ENCODE peak calls at places on chromosomes 6 and 20, in five cellular contexts. One of them, this sample, is unnamed.

GRCh38 chr6:108748959-108749358 is 99.3 kb upstream of the ARMC2 start:
- DNase-seq in HT-29: no peak
- DNase-seq in endothelial cell: no peak
- DNase-seq in ovary: no peak
- DNase-seq in SHP77 treated with DMSO at 0.1 percent for 48 hours: no peak
- DNase-seq in this sample: no peak

GRCh38 chr6:30212865-30213653 is at the start of gene TRIM26:
- DNase-seq in endothelial cell: peak
- DNase-seq in SHP77 treated with DMSO at 0.1 percent for 48 hours: peak
- DNase-seq in ovary: peak
- DNase-seq in HT-29: peak
- DNase-seq in this sample: peak

GRCh38 chr6:45599053-45599452 is 221.3 kb upstream of the SUPT3H start:
- DNase-seq in endothelial cell: no peak
- DNase-seq in ovary: no peak
- DNase-seq in SHP77 treated with DMSO at 0.1 percent for 48 hours: no peak
- DNase-seq in HT-29: no peak
- DNase-seq in this sample: no peak

GRCh38 chr20:61262036-61262435 is 10.0 kb downstream of the CDH4 start:
- DNase-seq in SHP77 treated with DMSO at 0.1 percent for 48 hours: no peak
- DNase-seq in HT-29: no peak
- DNase-seq in ovary: no peak
- DNase-seq in endothelial cell: no peak
- DNase-seq in this sample: no peak

GRCh38 chr6:72657391-72657790 is 35.5 kb downstream of the KCNQ5 start:
- DNase-seq in ovary: no peak
- DNase-seq in endothelial cell: no peak
- DNase-seq in SHP77 treated with DMSO at 0.1 percent for 48 hours: no peak
- DNase-seq in HT-29: no peak
- DNase-seq in this sample: no peak

GRCh38 chr6:5442319-5442718 is 181.0 kb downstream of the FARS2 start:
- DNase-seq in HT-29: no peak
- DNase-seq in endothelial cell: no peak
- DNase-seq in ovary: no peak
- DNase-seq in SHP77 treated with DMSO at 0.1 percent for 48 hours: no peak
- DNase-seq in this sample: no peak

GRCh38 chr6:53986165-53986720 is 125.0 kb upstream of the MLIP start:
- DNase-seq in ovary: no peak
- DNase-seq in SHP77 treated with DMSO at 0.1 percent for 48 hours: peak
- DNase-seq in HT-29: peak
- DNase-seq in endothelial cell: peak
- DNase-seq in this sample: no peak

GRCh38 chr6:74780831-74781230 is 425.0 kb downstream of the COL12A1 start:
- DNase-seq in endothelial cell: no peak
- DNase-seq in SHP77 treated with DMSO at 0.1 percent for 48 hours: no peak
- DNase-seq in HT-29: no peak
- DNase-seq in ovary: no peak
- DNase-seq in this sample: no peak

GRCh38 chr6:134267917-134268361 is 50.0 kb downstream of the SGK1 start:
- DNase-seq in endothelial cell: peak
- DNase-seq in SHP77 treated with DMSO at 0.1 percent for 48 hours: peak
- DNase-seq in ovary: peak
- DNase-seq in HT-29: no peak
- DNase-seq in this sample: no peak

GRCh38 chr6:136090929-136091328 is 159.2 kb downstream of the MTFR2 start:
- DNase-seq in HT-29: no peak
- DNase-seq in ovary: no peak
- DNase-seq in endothelial cell: no peak
- DNase-seq in SHP77 treated with DMSO at 0.1 percent for 48 hours: no peak
- DNase-seq in this sample: peak

GRCh38 chr6:21026576-21027273 is 492.5 kb downstream of the CDKAL1 start:
- DNase-seq in SHP77 treated with DMSO at 0.1 percent for 48 hours: no peak
- DNase-seq in endothelial cell: no peak
- DNase-seq in HT-29: no peak
- DNase-seq in ovary: no peak
- DNase-seq in this sample: no peak

GRCh38 chr6:111041917-111042316 is 45.4 kb upstream of the SLC16A10 start:
- DNase-seq in HT-29: no peak
- DNase-seq in SHP77 treated with DMSO at 0.1 percent for 48 hours: no peak
- DNase-seq in ovary: no peak
- DNase-seq in endothelial cell: no peak
- DNase-seq in this sample: no peak

GRCh38 chr6:34671362-34671761 is 25.2 kb downstream of the ILRUN start:
- DNase-seq in HT-29: no peak
- DNase-seq in ovary: no peak
- DNase-seq in endothelial cell: no peak
- DNase-seq in SHP77 treated with DMSO at 0.1 percent for 48 hours: no peak
- DNase-seq in this sample: no peak

GRCh38 chr6:160360955-160361354 is 12.8 kb downstream of the SLC22A3 start:
- DNase-seq in endothelial cell: no peak
- DNase-seq in ovary: no peak
- DNase-seq in HT-29: no peak
- DNase-seq in SHP77 treated with DMSO at 0.1 percent for 48 hours: no peak
- DNase-seq in this sample: no peak

GRCh38 chr6:223763-224162 is 68.5 kb upstream of the DUSP22 start:
- DNase-seq in ovary: no peak
- DNase-seq in HT-29: no peak
- DNase-seq in endothelial cell: no peak
- DNase-seq in SHP77 treated with DMSO at 0.1 percent for 48 hours: no peak
- DNase-seq in this sample: no peak

GRCh38 chr6:11096109-11096508 is 2.5 kb downstream of the SMIM13 start:
- DNase-seq in endothelial cell: no peak
- DNase-seq in HT-29: peak
- DNase-seq in SHP77 treated with DMSO at 0.1 percent for 48 hours: no peak
- DNase-seq in ovary: no peak
- DNase-seq in this sample: peak

GRCh38 chr6:30703821-30704220 is 13.0 kb upstream of the NRM start:
- DNase-seq in endothelial cell: no peak
- DNase-seq in ovary: no peak
- DNase-seq in HT-29: no peak
- DNase-seq in SHP77 treated with DMSO at 0.1 percent for 48 hours: no peak
- DNase-seq in this sample: no peak

GRCh38 chr6:26122005-26122388 is 34.8 kb downstream of the HFE start:
- DNase-seq in endothelial cell: no peak
- DNase-seq in ovary: no peak
- DNase-seq in HT-29: no peak
- DNase-seq in SHP77 treated with DMSO at 0.1 percent for 48 hours: no peak
- DNase-seq in this sample: no peak

GRCh38 chr6:37314803-37315515 is 38.8 kb upstream of the RNF8 start:
- DNase-seq in SHP77 treated with DMSO at 0.1 percent for 48 hours: no peak
- DNase-seq in endothelial cell: peak
- DNase-seq in HT-29: peak
- DNase-seq in ovary: peak
- DNase-seq in this sample: no peak

GRCh38 chr20:57451759-57452661 is 60.8 kb downstream of the RBM38 start:
- DNase-seq in SHP77 treated with DMSO at 0.1 percent for 48 hours: no peak
- DNase-seq in endothelial cell: no peak
- DNase-seq in HT-29: no peak
- DNase-seq in ovary: no peak
- DNase-seq in this sample: no peak

GRCh38 chr6:81865712-81866111 is 113.2 kb upstream of the TENT5A start:
- DNase-seq in ovary: no peak
- DNase-seq in HT-29: peak
- DNase-seq in SHP77 treated with DMSO at 0.1 percent for 48 hours: peak
- DNase-seq in endothelial cell: no peak
- DNase-seq in this sample: no peak

GRCh38 chr6:37523412-37523811 is 23.7 kb upstream of the CCDC167 start:
- DNase-seq in ovary: no peak
- DNase-seq in HT-29: no peak
- DNase-seq in SHP77 treated with DMSO at 0.1 percent for 48 hours: no peak
- DNase-seq in endothelial cell: no peak
- DNase-seq in this sample: no peak

GRCh38 chr6:136984578-136984977 is 60.2 kb downstream of the IL20RA start:
- DNase-seq in HT-29: no peak
- DNase-seq in ovary: no peak
- DNase-seq in endothelial cell: no peak
- DNase-seq in SHP77 treated with DMSO at 0.1 percent for 48 hours: no peak
- DNase-seq in this sample: no peak

GRCh38 chr6:45479834-45480696 is 102.3 kb upstream of the SUPT3H start:
- DNase-seq in ovary: no peak
- DNase-seq in endothelial cell: no peak
- DNase-seq in SHP77 treated with DMSO at 0.1 percent for 48 hours: no peak
- DNase-seq in HT-29: no peak
- DNase-seq in this sample: no peak

GRCh38 chr6:39387785-39388184 is 65.3 kb upstream of the KCNK16 start:
- DNase-seq in SHP77 treated with DMSO at 0.1 percent for 48 hours: no peak
- DNase-seq in ovary: no peak
- DNase-seq in HT-29: no peak
- DNase-seq in endothelial cell: no peak
- DNase-seq in this sample: no peak

GRCh38 chr6:138528986-138529385 is 29.7 kb upstream of the NHSL1 start:
- DNase-seq in endothelial cell: no peak
- DNase-seq in HT-29: no peak
- DNase-seq in ovary: no peak
- DNase-seq in SHP77 treated with DMSO at 0.1 percent for 48 hours: no peak
- DNase-seq in this sample: no peak

GRCh38 chr6:87391334-87391733 is 16.4 kb upstream of the CFAP206 start:
- DNase-seq in endothelial cell: peak
- DNase-seq in SHP77 treated with DMSO at 0.1 percent for 48 hours: no peak
- DNase-seq in ovary: no peak
- DNase-seq in HT-29: peak
- DNase-seq in this sample: no peak

GRCh38 chr6:137870286-137870685 is 3.2 kb downstream of the TNFAIP3 start:
- DNase-seq in SHP77 treated with DMSO at 0.1 percent for 48 hours: no peak
- DNase-seq in ovary: no peak
- DNase-seq in endothelial cell: no peak
- DNase-seq in HT-29: no peak
- DNase-seq in this sample: no peak

GRCh38 chr20:11035211-11035610 is 361.4 kb upstream of the JAG1 start:
- DNase-seq in ovary: no peak
- DNase-seq in SHP77 treated with DMSO at 0.1 percent for 48 hours: no peak
- DNase-seq in HT-29: no peak
- DNase-seq in endothelial cell: no peak
- DNase-seq in this sample: no peak

GRCh38 chr20:47453167-47453782 is 48.4 kb upstream of the NCOA3 start:
- DNase-seq in HT-29: peak
- DNase-seq in ovary: no peak
- DNase-seq in SHP77 treated with DMSO at 0.1 percent for 48 hours: no peak
- DNase-seq in endothelial cell: no peak
- DNase-seq in this sample: peak

GRCh38 chr6:108652375-108652774 is 91.7 kb downstream of the FOXO3 start:
- DNase-seq in HT-29: no peak
- DNase-seq in ovary: no peak
- DNase-seq in SHP77 treated with DMSO at 0.1 percent for 48 hours: no peak
- DNase-seq in endothelial cell: no peak
- DNase-seq in this sample: no peak

GRCh38 chr6:84017709-84018452 is 15.7 kb upstream of the MRAP2 start:
- DNase-seq in endothelial cell: no peak
- DNase-seq in ovary: no peak
- DNase-seq in HT-29: no peak
- DNase-seq in SHP77 treated with DMSO at 0.1 percent for 48 hours: no peak
- DNase-seq in this sample: no peak

GRCh38 chr20:48945840-48946514 is 24.5 kb downstream of the ARFGEF2 start:
- DNase-seq in SHP77 treated with DMSO at 0.1 percent for 48 hours: no peak
- DNase-seq in HT-29: peak
- DNase-seq in endothelial cell: no peak
- DNase-seq in ovary: no peak
- DNase-seq in this sample: no peak